ENCODE peak calls at places on chromosomes 16 and 17, in ten cellular contexts. V is HFF-Myc; F is activated T-helper 1 cell treated with anti-CD3 and anti-CD28 coated beads, Interleukin-12 subunit alpha, Interleukin-12 subunit beta, Interleukin-2, Interleukin-4 antibody, amounts not matched to agents 30 ng/mL and 10 ng/mL and 1 ng/mL, durations not matched to agents 14 hours and 24 hours and 36 hours; C is AG08395; N is activated T-cell treated with anti-CD3 and anti-CD28 coated beads for 4 hours; D is amygdala; Y is T-helper 9 cell; J is HFFc6; G is Right ventricle myocardium superior; P is stimulated activated CD4-positive, alpha-beta T cell treated with anti-CD3 and anti-CD28 coated beads, Interleukin-15, amount 100 ng/mL, for 48 hours. H is an unnamed sample.

GRCh38 chr16:23378921-23379320 is 74.1 kb downstream of the COG7 start:
- DNase-seq in G (no peak), P (no peak), C (no peak), D (no peak), N (no peak), F (no peak), J (no peak), Y (no peak), V (no peak), H (no peak)

GRCh38 chr17:49787932-49788442 is 494 bp upstream of the KAT7 start:
- DNase-seq in F (peak; percentile 16), G (no peak), P (no peak), C (no peak), J (no peak), V (no peak), D (no peak), N (no peak), Y (peak; percentile 6), H (no peak)

GRCh38 chr16:55253987-55254386 is 70.0 kb upstream of the IRX6 start:
- DNase-seq in D (no peak), F (no peak), G (no peak), J (no peak), C (no peak), P (no peak), N (no peak), Y (no peak), V (no peak), H (no peak)

GRCh38 chr16:4767872-4768548 is 1.0 kb upstream of the ZNF500 start:
- DNase-seq in P (no peak), V (no peak), N (no peak), Y (no peak), G (no peak), D (no peak), C (no peak), F (no peak), J (no peak), H (peak; percentile 68)

GRCh38 chr17:55577687-55578086 is 66.4 kb upstream of the SMIM36 start:
- DNase-seq in G (peak; percentile 50), J (no peak), V (no peak), P (no peak), D (no peak), C (no peak), N (no peak), Y (no peak), F (no peak), H (peak; percentile 67)

GRCh38 chr17:58991718-58992331 is 114.9 kb downstream of the TRIM37 start:
- DNase-seq in J (peak; percentile 79), V (no peak), N (no peak), P (no peak), Y (no peak), C (peak; percentile 67), G (no peak), F (no peak), D (no peak), H (no peak)

GRCh38 chr17:7867881-7868329 is 10.1 kb downstream of the CYB5D1 start:
- DNase-seq in Y (no peak), C (no peak), G (no peak), P (no peak), V (no peak), N (no peak), J (no peak), D (no peak), F (no peak), H (no peak)

GRCh38 chr17:35973333-35974260 is 7.7 kb downstream of the CCL16 start:
- DNase-seq in Y (no peak), D (no peak), P (no peak), C (no peak), V (no peak), N (no peak), J (peak; percentile 30), G (no peak), F (no peak), H (no peak)

GRCh38 chr17:82091264-82092066 is 6.6 kb downstream of the FASN start:
- DNase-seq in G (peak; percentile 28), N (no peak), C (no peak), D (no peak), Y (no peak), V (no peak), F (no peak), J (no peak), P (no peak), H (no peak)

GRCh38 chr17:9973689-9974459 is 68.8 kb upstream of the RCVRN start:
- DNase-seq in V (no peak), P (no peak), Y (no peak), F (no peak), G (no peak), C (no peak), D (no peak), J (no peak), N (no peak), H (no peak)

GRCh38 chr16:66515543-66516171 is 34.3 kb downstream of the TK2 start:
- DNase-seq in P (no peak), Y (no peak), F (no peak), G (no peak), V (no peak), D (no peak), N (no peak), C (peak; percentile 67), J (peak; percentile 76), H (peak; percentile 77)

GRCh38 chr17:205176-205538 is 23.7 kb upstream of the DOC2B start:
- DNase-seq in J (no peak), Y (no peak), C (no peak), G (no peak), P (no peak), N (no peak), F (no peak), D (no peak), V (no peak), H (peak; percentile 55)

GRCh38 chr16:62548095-62548494 is 511.9 kb upstream of the CDH8 start:
- DNase-seq in Y (no peak), N (no peak), V (no peak), P (no peak), C (no peak), D (no peak), G (no peak), F (no peak), J (no peak), H (no peak)

GRCh38 chr16:81521141-81521626 is 76.6 kb downstream of the CMIP start:
- DNase-seq in P (peak; percentile 24), D (peak; percentile 28), G (no peak), J (no peak), C (no peak), N (peak; percentile 46), Y (peak; percentile 72), V (no peak), F (peak; percentile 81), H (peak; percentile 67)

GRCh38 chr16:17303101-17303500 is 167.7 kb downstream of the XYLT1 start:
- DNase-seq in P (no peak), N (no peak), C (no peak), Y (no peak), F (no peak), J (no peak), D (no peak), V (no peak), G (no peak), H (no peak)

GRCh38 chr16:8929086-8929748 is 34.5 kb downstream of the USP7 start:
- DNase-seq in Y (no peak), N (no peak), J (no peak), C (no peak), P (no peak), G (no peak), F (no peak), D (no peak), V (no peak), H (no peak)

H was measured in aorta.